ENCODE peak calls at places on chromosomes 7 and 10, in six cellular contexts. A, H, R, X, Z and V are unnamed samples. For H3K4me1, the result is how much of the 10 kb centered on the place peaks cover.

GRCh38 chr10:25130911-25131310 is 43.9 kb upstream of the GPR158 start:
- DNase-seq in Z (no peak), R (peak), H (no peak), X (no peak), A (no peak), V (no peak)

GRCh38 chr10:75091173-75091572 is 20.3 kb upstream of the SAMD8 start:
- DNase-seq in R (no peak), H (no peak), X (no peak), Z (no peak), A (no peak), V (no peak)

GRCh38 chr10:113047963-113048781 is 98.1 kb downstream of the TCF7L2 start:
- DNase-seq in X (no peak), R (peak), Z (no peak), A (no peak), H (no peak), V (no peak)

GRCh38 chr10:35375091-35375765 is 38.9 kb downstream of the CCNY start:
- DNase-seq in R (no peak), Z (no peak), A (no peak), X (no peak), H (no peak), V (no peak)

GRCh38 chr7:131688738-131689661 is 132.6 kb upstream of the PODXL start:
- DNase-seq in A (peak), H (peak), X (peak), Z (no peak), R (peak), V (peak)

GRCh38 chr7:32108651-32109050 is 38.4 kb upstream of the PDE1C start:
- DNase-seq in Z (no peak), R (no peak), X (no peak), H (peak), A (no peak), V (no peak)

GRCh38 chr7:99210265-99210970 is 2.5 kb upstream of the KPNA7 start:
- DNase-seq in Z (no peak), X (no peak), R (peak), A (no peak), H (no peak), V (no peak)

GRCh38 chr7:71480814-71481213 is 348.9 kb downstream of the GALNT17 start:
- DNase-seq in Z (no peak), X (no peak), A (no peak), H (no peak), R (no peak), V (no peak)

GRCh38 chr10:122558452-122558851 is 2.1 kb upstream of the DMBT1 start:
- DNase-seq in Z (no peak), H (no peak), R (peak), X (no peak), A (no peak), V (no peak)

GRCh38 chr7:145884716-145885514 is 231.7 kb upstream of the CNTNAP2 start:
- DNase-seq in X (no peak), R (no peak), H (no peak), Z (no peak), A (no peak), V (no peak)

GRCh38 chr10:100025528-100026070 is 15.9 kb upstream of the DNMBP start:
- DNase-seq in A (no peak), R (no peak), Z (no peak), X (no peak), H (no peak), V (peak)

GRCh38 chr10:125722811-125723210 is 3.3 kb downstream of the EDRF1 start:
- DNase-seq in H (no peak), X (no peak), A (no peak), Z (no peak), R (no peak), V (no peak)

GRCh38 chr10:1476106-1476803 is 261.1 kb downstream of the ADARB2 start:
- DNase-seq in H (no peak), R (no peak), Z (no peak), A (no peak), X (no peak), V (no peak)

GRCh38 chr10:133393401-133394063 is 425 bp upstream of the MTG1 start:
- DNase-seq in R (peak), Z (no peak), A (peak), H (no peak), X (no peak), V (no peak)

GRCh38 chr10:111822661-111823060 is 360.9 kb downstream of the GPAM start:
- DNase-seq in R (no peak), A (no peak), X (no peak), Z (no peak), H (no peak), V (no peak)

GRCh38 chr7:3243256-3243655 is 57.8 kb upstream of the SDK1 start:
- DNase-seq in X (no peak), A (no peak), R (peak), Z (no peak), H (no peak), V (no peak)

GRCh38 chr7:41977165-41977651 is 259.8 kb downstream of the GLI3 start:
- DNase-seq in A (no peak), H (peak), X (no peak), R (peak), Z (no peak), V (no peak)

GRCh38 chr7:151243411-151244155 is 4.9 kb downstream of the SMARCD3 start:
- DNase-seq in A (peak), X (no peak), R (peak), H (no peak), Z (no peak), V (no peak)

GRCh38 chr10:26994743-26995142 is 105.6 kb downstream of the ANKRD26 start:
- DNase-seq in X (no peak), R (no peak), A (no peak), Z (no peak), H (no peak), V (no peak)

GRCh38 chr10:15609291-15609690 is 110.4 kb downstream of the ITGA8 start:
- DNase-seq in A (no peak), X (no peak), Z (no peak), H (no peak), R (peak), V (no peak)

GRCh38 chr7:95772298-95772770 is at the start of gene DYNC1I1:
- DNase-seq in R (peak), A (peak), Z (peak), H (peak), X (peak), V (peak)

GRCh38 chr10:1737222-1738061 is at the start of gene ADARB2:
- DNase-seq in R (no peak), Z (no peak), X (no peak), A (no peak), H (peak), V (peak)

GRCh38 chr10:92010026-92010713 is 86.6 kb downstream of the BTAF1 start:
- DNase-seq in H (no peak), Z (no peak), X (no peak), A (no peak), R (no peak), V (no peak)

GRCh38 chr7:107643407-107643806 is 17.2 kb upstream of the SLC26A4 start:
- DNase-seq in X (no peak), H (no peak), A (no peak), Z (no peak), R (no peak), V (no peak)

GRCh38 chr7:33418251-33418701 is 288.9 kb downstream of the BBS9 start:
- DNase-seq in A (no peak), X (no peak), Z (no peak), R (no peak), H (no peak), V (no peak)

GRCh38 chr10:122342293-122343134 is 32.0 kb upstream of the PLEKHA1 start:
- DNase-seq in X (no peak), R (peak), H (peak), A (no peak), Z (no peak), V (peak)

GRCh38 chr7:742791-743190 is 15.7 kb upstream of the PRKAR1B start:
- DNase-seq in A (peak), X (no peak), H (no peak), R (no peak), Z (no peak), V (no peak)

GRCh38 chr7:106281919-106282318 is 2.9 kb downstream of the NAMPT start:
- DNase-seq in R (peak), H (no peak), A (no peak), X (no peak), Z (no peak), V (no peak)

GRCh38 chr7:106283831-106284515 is 810 bp downstream of the NAMPT start:
- DNase-seq in R (peak), H (peak), A (peak), Z (no peak), X (peak), V (peak)

GRCh38 chr7:106282374-106282773 is 2.4 kb downstream of the NAMPT start:
- DNase-seq in R (peak), Z (no peak), H (no peak), X (no peak), A (no peak), V (no peak)

GRCh38 chr7:106283501-106283830 is 1.3 kb downstream of the NAMPT start:
- DNase-seq in X (no peak), H (no peak), R (peak), Z (no peak), A (no peak), V (no peak)

GRCh38 chr7:106282852-106283251 is 1.9 kb downstream of the NAMPT start:
- DNase-seq in H (no peak), R (no peak), Z (no peak), A (no peak), X (no peak), V (no peak)
- H3K4me1 ChIP-seq in H (under half), R (under half), Z (under half), A (under half), X (under half), V (under half)

DNA sequence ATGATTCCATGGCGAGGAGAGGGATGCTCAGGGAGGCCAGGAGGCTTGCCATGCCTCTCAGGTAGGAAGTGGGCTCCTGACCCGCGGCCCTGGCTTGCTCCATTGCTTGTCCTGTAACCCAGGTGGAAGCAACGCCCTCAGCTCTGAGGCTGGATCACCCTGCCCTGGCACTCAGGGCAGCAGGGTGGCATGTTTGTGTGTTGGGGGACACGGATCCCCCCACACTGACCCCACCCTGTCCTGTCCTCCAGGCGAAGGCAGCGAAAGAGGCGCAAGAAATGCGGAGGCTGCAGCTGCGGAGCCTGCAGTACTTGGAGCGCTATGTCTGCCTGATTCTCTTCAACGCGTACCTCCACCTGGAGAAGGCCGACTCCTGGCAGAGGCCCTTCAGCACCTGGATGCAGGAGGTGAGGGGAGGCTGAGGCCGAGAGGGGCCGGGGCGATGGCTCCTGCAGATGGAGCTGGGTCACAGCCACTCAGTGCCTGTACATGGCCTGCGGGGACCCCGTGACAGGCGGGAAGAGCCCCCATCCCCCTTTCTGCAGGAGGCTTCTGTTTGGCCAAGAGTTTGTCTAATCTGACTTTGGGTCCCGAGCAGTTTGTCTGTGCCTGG is 38.3 kb downstream of the PRF1 start:
- DNase-seq in H (no peak), R (no peak), A (peak), X (no peak), Z (no peak), V (no peak)
- H3K4me1 ChIP-seq in H (under half), R (under half), A (under half), X (under half), Z (under half), V (under half)

GRCh38 chr10:71243756-71244637 is 31.6 kb downstream of the UNC5B start:
- DNase-seq in R (peak), X (no peak), Z (no peak), A (no peak), H (no peak), V (no peak)
- H3K4me1 ChIP-seq in R (half or more), X (under half), Z (under half), A (half or more), H (half or more), V (half or more)

GRCh38 chr7:28155964-28156363 is 24.6 kb downstream of the JAZF1 start:
- DNase-seq in A (no peak), H (no peak), R (no peak), X (no peak), Z (no peak), V (no peak)

GRCh38 chr7:28157826-28158416 is 22.7 kb downstream of the JAZF1 start:
- DNase-seq in A (no peak), Z (no peak), R (no peak), H (no peak), X (no peak), V (no peak)

GRCh38 chr7:28156401-28156800 is 24.2 kb downstream of the JAZF1 start:
- DNase-seq in R (no peak), A (no peak), X (no peak), Z (no peak), H (no peak), V (no peak)

GRCh38 chr7:28155019-28155660 is 25.5 kb downstream of the JAZF1 start:
- DNase-seq in Z (no peak), H (no peak), X (no peak), R (no peak), A (no peak), V (no peak)

GRCh38 chr7:28157311-28157710 is 23.3 kb downstream of the JAZF1 start:
- DNase-seq in A (no peak), X (no peak), R (no peak), Z (no peak), H (no peak), V (no peak)
- H3K4me1 ChIP-seq in A (under half), X (under half), R (under half), Z (under half), H (under half), V (under half)

DNA sequence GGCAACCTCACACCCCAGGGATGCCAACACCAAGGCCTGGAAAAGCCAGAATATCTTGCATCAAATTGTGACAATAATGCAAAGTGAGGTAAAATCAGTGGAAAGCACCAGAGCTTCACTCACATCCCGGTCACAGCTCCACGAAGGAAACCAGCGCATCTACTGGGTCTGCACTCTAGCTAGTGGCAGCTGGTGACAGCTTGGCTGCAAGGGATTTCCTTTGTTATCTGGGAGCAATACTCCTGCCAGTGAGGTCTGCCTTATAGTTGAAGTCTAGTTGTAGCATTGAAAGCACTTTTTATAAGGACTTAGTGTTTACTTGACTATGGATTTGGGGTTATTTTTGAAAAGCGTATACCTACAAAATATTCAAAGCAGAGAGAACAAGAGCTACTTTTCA is 26.0 kb downstream of the WDFY4 start:
- DNase-seq in Z (no peak), A (no peak), X (no peak), R (no peak), H (no peak), V (no peak)
- H3K4me1 ChIP-seq in Z (under half), A (under half), X (under half), R (under half), H (under half), V (under half)

DNA sequence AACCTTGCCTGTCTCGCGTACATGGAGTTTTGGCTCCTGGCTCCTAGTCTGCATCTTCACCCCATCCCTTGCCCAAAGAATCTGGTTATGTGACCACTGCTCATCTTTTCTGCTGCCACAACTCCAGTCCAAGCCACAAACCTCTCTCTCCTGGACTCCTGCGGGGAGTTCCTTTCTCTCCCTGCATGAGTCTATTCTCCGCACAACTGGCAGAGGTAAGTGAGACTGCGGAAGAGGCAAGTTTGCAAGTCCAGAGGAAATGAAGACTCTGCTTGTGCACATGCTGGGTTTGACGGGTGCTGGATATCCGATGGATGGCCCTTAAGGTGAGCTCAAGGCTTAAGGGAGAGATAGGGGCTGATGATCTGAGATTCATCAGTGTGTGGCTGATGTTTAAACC is 61.0 kb downstream of the TRUB1 start:
- DNase-seq in X (no peak), R (no peak), Z (no peak), A (no peak), H (no peak), V (no peak)
- H3K4me1 ChIP-seq in X (under half), R (under half), Z (under half), A (under half), H (under half), V (under half)

GRCh38 chr10:3782099-3782455 is 2.9 kb downstream of the KLF6 start:
- DNase-seq in A (no peak), R (no peak), Z (no peak), X (no peak), H (no peak), V (no peak)
- H3K4me1 ChIP-seq in A (under half), R (under half), Z (under half), X (half or more), H (under half), V (under half)

GRCh38 chr7:23369695-23370404 is 70.7 kb downstream of the MALSU1 start:
- DNase-seq in R (no peak), H (no peak), X (no peak), A (no peak), Z (no peak), V (no peak)

GRCh38 chr7:23373151-23374004 is 74.2 kb downstream of the MALSU1 start:
- DNase-seq in X (no peak), H (no peak), Z (no peak), R (no peak), A (no peak), V (no peak)

GRCh38 chr7:23369100-23369499 is 70.0 kb downstream of the MALSU1 start:
- DNase-seq in Z (no peak), R (no peak), A (no peak), H (no peak), X (no peak), V (no peak)

GRCh38 chr7:23377134-23377533 is 78.0 kb downstream of the MALSU1 start:
- DNase-seq in A (no peak), R (no peak), H (no peak), Z (no peak), X (no peak), V (no peak)

DNA sequence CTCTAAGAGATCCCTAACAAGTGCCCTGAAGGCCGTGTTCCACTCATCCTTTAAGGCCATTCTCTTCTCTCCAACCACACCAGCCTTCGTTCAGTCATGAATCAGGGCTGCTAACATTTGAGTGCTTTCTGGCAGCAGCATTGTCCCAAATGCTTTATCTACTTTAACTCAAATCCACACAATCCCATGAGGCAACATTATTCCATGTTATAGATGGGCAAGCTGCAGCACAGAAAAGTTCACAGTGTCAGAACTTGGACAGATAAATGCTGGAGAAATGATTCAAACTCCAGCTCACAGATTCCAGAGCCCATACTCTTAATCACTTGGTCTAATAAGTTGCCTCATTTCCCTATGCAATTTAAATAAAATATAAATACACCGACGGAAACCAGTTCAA is 73.5 kb downstream of the MALSU1 start:
- DNase-seq in X (no peak), Z (no peak), A (no peak), H (no peak), R (no peak), V (no peak)
- H3K4me1 ChIP-seq in X (under half), Z (under half), A (under half), H (under half), R (under half), V (under half)